ENCODE peak calls at places on chromosomes 4 and X, in six cellular contexts. One of them, this sample, is unnamed.

GRCh38 chrX:149453911-149454820 is 50.9 kb downstream of the IDS start:
- DNase-seq in COR-L47: no peak
- DNase-seq in stimulated activated naive CD8-positive, alpha-beta T cell treated with anti-CD3 and anti-CD28 coated beads, Interleukin-15, amount 100 ng/mL, for 72 hours: no peak
- DNase-seq in A549: no peak
- DNase-seq in HFF-Myc: peak; percentile 14
- DNase-seq in stimulated activated CD4-positive, alpha-beta T cell treated with anti-CD3 and anti-CD28 coated beads, Interleukin-4, amount 100 ng/mL, for 48 hours: no peak
- DNase-seq in this sample: no peak

GRCh38 chr4:187668683-187669082 is 326.9 kb upstream of the ZFP42 start:
- DNase-seq in COR-L47: no peak
- DNase-seq in stimulated activated naive CD8-positive, alpha-beta T cell treated with anti-CD3 and anti-CD28 coated beads, Interleukin-15, amount 100 ng/mL, for 72 hours: no peak
- DNase-seq in A549: no peak
- DNase-seq in HFF-Myc: no peak
- DNase-seq in stimulated activated CD4-positive, alpha-beta T cell treated with anti-CD3 and anti-CD28 coated beads, Interleukin-4, amount 100 ng/mL, for 48 hours: no peak
- DNase-seq in this sample: no peak

GRCh38 chr4:98851806-98852205 is 77.1 kb downstream of the EIF4E start:
- DNase-seq in COR-L47: no peak
- DNase-seq in stimulated activated naive CD8-positive, alpha-beta T cell treated with anti-CD3 and anti-CD28 coated beads, Interleukin-15, amount 100 ng/mL, for 72 hours: no peak
- DNase-seq in A549: no peak
- DNase-seq in HFF-Myc: peak; percentile 35
- DNase-seq in stimulated activated CD4-positive, alpha-beta T cell treated with anti-CD3 and anti-CD28 coated beads, Interleukin-4, amount 100 ng/mL, for 48 hours: no peak
- DNase-seq in this sample: no peak

GRCh38 chr4:76757418-76757910 is 140.5 kb downstream of the SOWAHB start:
- DNase-seq in COR-L47: no peak
- DNase-seq in stimulated activated naive CD8-positive, alpha-beta T cell treated with anti-CD3 and anti-CD28 coated beads, Interleukin-15, amount 100 ng/mL, for 72 hours: no peak
- DNase-seq in A549: no peak
- DNase-seq in HFF-Myc: no peak
- DNase-seq in stimulated activated CD4-positive, alpha-beta T cell treated with anti-CD3 and anti-CD28 coated beads, Interleukin-4, amount 100 ng/mL, for 48 hours: no peak
- DNase-seq in this sample: no peak

GRCh38 chr4:184287697-184288255 is 70.1 kb upstream of the ENPP6 start:
- DNase-seq in COR-L47: no peak
- DNase-seq in stimulated activated naive CD8-positive, alpha-beta T cell treated with anti-CD3 and anti-CD28 coated beads, Interleukin-15, amount 100 ng/mL, for 72 hours: no peak
- DNase-seq in A549: no peak
- DNase-seq in HFF-Myc: no peak
- DNase-seq in stimulated activated CD4-positive, alpha-beta T cell treated with anti-CD3 and anti-CD28 coated beads, Interleukin-4, amount 100 ng/mL, for 48 hours: no peak
- DNase-seq in this sample: peak; percentile 23

GRCh38 chr4:6044276-6044675 is 26.0 kb upstream of the C4orf50 start:
- DNase-seq in COR-L47: no peak
- DNase-seq in stimulated activated naive CD8-positive, alpha-beta T cell treated with anti-CD3 and anti-CD28 coated beads, Interleukin-15, amount 100 ng/mL, for 72 hours: no peak
- DNase-seq in A549: no peak
- DNase-seq in HFF-Myc: no peak
- DNase-seq in stimulated activated CD4-positive, alpha-beta T cell treated with anti-CD3 and anti-CD28 coated beads, Interleukin-4, amount 100 ng/mL, for 48 hours: no peak
- DNase-seq in this sample: no peak

GRCh38 chrX:1027133-1027532 is 185.3 kb downstream of the CRLF2 start:
- DNase-seq in COR-L47: no peak
- DNase-seq in stimulated activated naive CD8-positive, alpha-beta T cell treated with anti-CD3 and anti-CD28 coated beads, Interleukin-15, amount 100 ng/mL, for 72 hours: peak; percentile 30
- DNase-seq in A549: no peak
- DNase-seq in HFF-Myc: no peak
- DNase-seq in stimulated activated CD4-positive, alpha-beta T cell treated with anti-CD3 and anti-CD28 coated beads, Interleukin-4, amount 100 ng/mL, for 48 hours: no peak
- DNase-seq in this sample: no peak

GRCh38 chrX:96611619-96612362 is 72.9 kb upstream of the DIAPH2 start:
- DNase-seq in COR-L47: no peak
- DNase-seq in stimulated activated naive CD8-positive, alpha-beta T cell treated with anti-CD3 and anti-CD28 coated beads, Interleukin-15, amount 100 ng/mL, for 72 hours: no peak
- DNase-seq in A549: no peak
- DNase-seq in HFF-Myc: no peak
- DNase-seq in stimulated activated CD4-positive, alpha-beta T cell treated with anti-CD3 and anti-CD28 coated beads, Interleukin-4, amount 100 ng/mL, for 48 hours: no peak
- DNase-seq in this sample: peak; percentile 45

This sample was measured in AG09319.